ENCODE peak calls at places on chromosome 10, in nine cellular contexts. One of them, this sample, is unnamed.

GRCh38 chr10:88271736-88272135 is 311.4 kb downstream of the RNLS start:
- DNase-seq in esophagus muscularis mucosa: no peak
- DNase-seq in transverse colon: no peak
- DNase-seq in endothelial cell of umbilical vein: no peak
- DNase-seq in psoas muscle: no peak
- DNase-seq in uterus: no peak
- DNase-seq in heart left ventricle: no peak
- DNase-seq in effector memory CD4-positive, alpha-beta T cell: no peak
- DNase-seq in CD4-positive, alpha-beta T cell: no peak
- DNase-seq in this sample: no peak

GRCh38 chr10:73207883-73208282 is 39.2 kb downstream of the DNAJC9 start:
- DNase-seq in esophagus muscularis mucosa: no peak
- DNase-seq in transverse colon: no peak
- DNase-seq in endothelial cell of umbilical vein: no peak
- DNase-seq in psoas muscle: peak; percentile 40
- DNase-seq in uterus: no peak
- DNase-seq in heart left ventricle: no peak
- DNase-seq in effector memory CD4-positive, alpha-beta T cell: no peak
- DNase-seq in CD4-positive, alpha-beta T cell: no peak
- DNase-seq in this sample: no peak

GRCh38 chr10:72104472-72105097 is 16.2 kb upstream of the SPOCK2 start:
- DNase-seq in esophagus muscularis mucosa: no peak
- DNase-seq in transverse colon: no peak
- DNase-seq in endothelial cell of umbilical vein: no peak
- DNase-seq in psoas muscle: no peak
- DNase-seq in uterus: no peak
- DNase-seq in heart left ventricle: no peak
- DNase-seq in effector memory CD4-positive, alpha-beta T cell: no peak
- DNase-seq in CD4-positive, alpha-beta T cell: no peak
- DNase-seq in this sample: no peak

GRCh38 chr10:79399242-79399831 is 46.1 kb downstream of the ZCCHC24 start:
- DNase-seq in esophagus muscularis mucosa: no peak
- DNase-seq in transverse colon: peak; percentile 79
- DNase-seq in endothelial cell of umbilical vein: peak; percentile 71
- DNase-seq in psoas muscle: peak; percentile 88
- DNase-seq in uterus: peak; percentile 94
- DNase-seq in heart left ventricle: peak; percentile 93
- DNase-seq in effector memory CD4-positive, alpha-beta T cell: no peak
- DNase-seq in CD4-positive, alpha-beta T cell: no peak
- DNase-seq in this sample: no peak

GRCh38 chr10:71970331-71970730 is 6.1 kb downstream of the CHST3 start:
- DNase-seq in esophagus muscularis mucosa: no peak
- DNase-seq in transverse colon: no peak
- DNase-seq in endothelial cell of umbilical vein: no peak
- DNase-seq in psoas muscle: peak; percentile 43
- DNase-seq in uterus: no peak
- DNase-seq in heart left ventricle: no peak
- DNase-seq in effector memory CD4-positive, alpha-beta T cell: no peak
- DNase-seq in CD4-positive, alpha-beta T cell: no peak
- DNase-seq in this sample: no peak

GRCh38 chr10:62071846-62072281 is 170.4 kb downstream of the ARID5B start:
- DNase-seq in esophagus muscularis mucosa: no peak
- DNase-seq in transverse colon: no peak
- DNase-seq in endothelial cell of umbilical vein: no peak
- DNase-seq in psoas muscle: no peak
- DNase-seq in uterus: no peak
- DNase-seq in heart left ventricle: no peak
- DNase-seq in effector memory CD4-positive, alpha-beta T cell: no peak
- DNase-seq in CD4-positive, alpha-beta T cell: no peak
- DNase-seq in this sample: no peak

GRCh38 chr10:44627591-44628354 is 242.9 kb upstream of the CXCL12 start:
- DNase-seq in esophagus muscularis mucosa: no peak
- DNase-seq in transverse colon: no peak
- DNase-seq in endothelial cell of umbilical vein: no peak
- DNase-seq in psoas muscle: no peak
- DNase-seq in uterus: no peak
- DNase-seq in heart left ventricle: no peak
- DNase-seq in effector memory CD4-positive, alpha-beta T cell: no peak
- DNase-seq in CD4-positive, alpha-beta T cell: no peak
- DNase-seq in this sample: no peak

GRCh38 chr10:28985137-28985885 is 303.6 kb upstream of the LYZL1 start:
- DNase-seq in esophagus muscularis mucosa: peak; percentile 89
- DNase-seq in transverse colon: no peak
- DNase-seq in endothelial cell of umbilical vein: no peak
- DNase-seq in psoas muscle: no peak
- DNase-seq in uterus: no peak
- DNase-seq in heart left ventricle: no peak
- DNase-seq in effector memory CD4-positive, alpha-beta T cell: no peak
- DNase-seq in CD4-positive, alpha-beta T cell: no peak
- DNase-seq in this sample: no peak

GRCh38 chr10:122164028-122164601 is 107.0 kb upstream of the BTBD16 start:
- DNase-seq in esophagus muscularis mucosa: no peak
- DNase-seq in transverse colon: no peak
- DNase-seq in endothelial cell of umbilical vein: no peak
- DNase-seq in psoas muscle: no peak
- DNase-seq in uterus: no peak
- DNase-seq in heart left ventricle: no peak
- DNase-seq in effector memory CD4-positive, alpha-beta T cell: no peak
- DNase-seq in CD4-positive, alpha-beta T cell: no peak
- DNase-seq in this sample: no peak

GRCh38 chr10:67697646-67698245 is 1.8 kb upstream of the CTNNA3 start:
- DNase-seq in esophagus muscularis mucosa: no peak
- DNase-seq in transverse colon: no peak
- DNase-seq in endothelial cell of umbilical vein: peak; percentile 80
- DNase-seq in psoas muscle: no peak
- DNase-seq in uterus: no peak
- DNase-seq in heart left ventricle: peak; percentile 10
- DNase-seq in effector memory CD4-positive, alpha-beta T cell: peak; percentile 3
- DNase-seq in CD4-positive, alpha-beta T cell: peak; percentile 2
- DNase-seq in this sample: no peak

GRCh38 chr10:122642726-122643605 is 56.7 kb downstream of the C10orf120 start:
- DNase-seq in esophagus muscularis mucosa: no peak
- DNase-seq in transverse colon: no peak
- DNase-seq in endothelial cell of umbilical vein: no peak
- DNase-seq in psoas muscle: no peak
- DNase-seq in uterus: no peak
- DNase-seq in heart left ventricle: no peak
- DNase-seq in effector memory CD4-positive, alpha-beta T cell: no peak
- DNase-seq in CD4-positive, alpha-beta T cell: no peak
- DNase-seq in this sample: no peak

GRCh38 chr10:70271996-70272924 is 11.5 kb downstream of the NPFFR1 start:
- DNase-seq in esophagus muscularis mucosa: no peak
- DNase-seq in transverse colon: no peak
- DNase-seq in endothelial cell of umbilical vein: no peak
- DNase-seq in psoas muscle: no peak
- DNase-seq in uterus: no peak
- DNase-seq in heart left ventricle: peak; percentile 34
- DNase-seq in effector memory CD4-positive, alpha-beta T cell: no peak
- DNase-seq in CD4-positive, alpha-beta T cell: no peak
- DNase-seq in this sample: no peak

GRCh38 chr10:29266641-29267040 is 22.2 kb upstream of the LYZL1 start:
- DNase-seq in esophagus muscularis mucosa: no peak
- DNase-seq in transverse colon: no peak
- DNase-seq in endothelial cell of umbilical vein: no peak
- DNase-seq in psoas muscle: no peak
- DNase-seq in uterus: no peak
- DNase-seq in heart left ventricle: no peak
- DNase-seq in effector memory CD4-positive, alpha-beta T cell: no peak
- DNase-seq in CD4-positive, alpha-beta T cell: no peak
- DNase-seq in this sample: no peak

GRCh38 chr10:69088801-69089501 is 1.0 kb downstream of the SRGN start:
- DNase-seq in esophagus muscularis mucosa: no peak
- DNase-seq in transverse colon: no peak
- DNase-seq in endothelial cell of umbilical vein: peak; percentile 79
- DNase-seq in psoas muscle: no peak
- DNase-seq in uterus: no peak
- DNase-seq in heart left ventricle: no peak
- DNase-seq in effector memory CD4-positive, alpha-beta T cell: peak; percentile 53
- DNase-seq in CD4-positive, alpha-beta T cell: no peak
- DNase-seq in this sample: no peak

GRCh38 chr10:114491933-114492332 is 87.6 kb upstream of the AFAP1L2 start:
- DNase-seq in esophagus muscularis mucosa: no peak
- DNase-seq in transverse colon: no peak
- DNase-seq in endothelial cell of umbilical vein: no peak
- DNase-seq in psoas muscle: no peak
- DNase-seq in uterus: no peak
- DNase-seq in heart left ventricle: peak; percentile 51
- DNase-seq in effector memory CD4-positive, alpha-beta T cell: no peak
- DNase-seq in CD4-positive, alpha-beta T cell: no peak
- DNase-seq in this sample: no peak

GRCh38 chr10:525565-526315 is 163.7 kb downstream of the DIP2C start:
- DNase-seq in esophagus muscularis mucosa: no peak
- DNase-seq in transverse colon: no peak
- DNase-seq in endothelial cell of umbilical vein: no peak
- DNase-seq in psoas muscle: peak; percentile 70
- DNase-seq in uterus: no peak
- DNase-seq in heart left ventricle: no peak
- DNase-seq in effector memory CD4-positive, alpha-beta T cell: no peak
- DNase-seq in CD4-positive, alpha-beta T cell: no peak
- DNase-seq in this sample: no peak

GRCh38 chr10:119281581-119282071 is 74.3 kb downstream of the GRK5 start:
- DNase-seq in esophagus muscularis mucosa: no peak
- DNase-seq in transverse colon: peak; percentile 50
- DNase-seq in endothelial cell of umbilical vein: no peak
- DNase-seq in psoas muscle: peak; percentile 81
- DNase-seq in uterus: peak; percentile 48
- DNase-seq in heart left ventricle: peak; percentile 87
- DNase-seq in effector memory CD4-positive, alpha-beta T cell: no peak
- DNase-seq in CD4-positive, alpha-beta T cell: no peak
- DNase-seq in this sample: no peak

GRCh38 chr10:77524300-77524711 is 113.3 kb downstream of the KCNMA1 start:
- DNase-seq in esophagus muscularis mucosa: no peak
- DNase-seq in transverse colon: no peak
- DNase-seq in endothelial cell of umbilical vein: no peak
- DNase-seq in psoas muscle: no peak
- DNase-seq in uterus: no peak
- DNase-seq in heart left ventricle: no peak
- DNase-seq in effector memory CD4-positive, alpha-beta T cell: no peak
- DNase-seq in CD4-positive, alpha-beta T cell: no peak
- DNase-seq in this sample: no peak

GRCh38 chr10:73827346-73828089 is 16.1 kb upstream of the NDST2 start:
- DNase-seq in esophagus muscularis mucosa: no peak
- DNase-seq in transverse colon: no peak
- DNase-seq in endothelial cell of umbilical vein: no peak
- DNase-seq in psoas muscle: no peak
- DNase-seq in uterus: no peak
- DNase-seq in heart left ventricle: no peak
- DNase-seq in effector memory CD4-positive, alpha-beta T cell: no peak
- DNase-seq in CD4-positive, alpha-beta T cell: no peak
- DNase-seq in this sample: no peak

GRCh38 chr10:46515402-46516192 is 40.9 kb downstream of the GPRIN2 start:
- DNase-seq in esophagus muscularis mucosa: no peak
- DNase-seq in transverse colon: peak; percentile 7
- DNase-seq in endothelial cell of umbilical vein: no peak
- DNase-seq in psoas muscle: no peak
- DNase-seq in uterus: no peak
- DNase-seq in heart left ventricle: no peak
- DNase-seq in effector memory CD4-positive, alpha-beta T cell: no peak
- DNase-seq in CD4-positive, alpha-beta T cell: no peak
- DNase-seq in this sample: no peak

DNA sequence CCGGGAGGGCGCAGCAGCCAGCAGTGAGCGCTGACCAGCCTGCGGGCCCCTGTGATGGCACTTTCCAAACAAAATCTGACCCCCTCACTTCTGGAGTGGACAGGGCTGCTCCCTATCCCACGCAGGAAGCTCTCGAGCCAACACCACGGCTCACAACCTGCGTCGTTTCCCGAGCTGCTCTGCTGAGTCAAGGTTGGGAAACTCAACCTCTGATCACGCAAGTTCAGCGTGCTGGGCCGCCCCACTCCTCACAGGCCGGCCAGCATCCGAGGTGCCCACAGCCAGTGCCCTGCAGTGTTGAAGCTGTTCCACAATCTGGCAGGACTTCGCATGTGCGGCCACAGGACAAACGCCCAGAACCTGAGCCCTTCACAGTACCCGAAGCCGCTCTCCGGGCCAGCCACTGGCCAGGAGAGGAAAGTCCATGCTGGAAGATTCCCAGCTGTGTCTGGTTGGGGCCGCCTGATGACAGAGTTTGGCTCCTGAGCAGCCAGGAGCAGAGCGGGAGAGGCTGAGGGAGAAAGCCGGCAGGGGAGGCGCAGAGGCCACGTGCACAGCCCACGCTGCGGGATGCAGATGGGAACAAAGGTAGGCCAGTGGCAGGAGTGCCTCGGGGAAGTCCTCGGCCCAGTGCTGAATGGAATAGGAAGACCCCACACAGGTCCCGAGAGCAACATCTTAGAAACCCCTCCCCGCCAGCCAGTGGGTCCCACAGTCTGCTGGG is 263.3 kb upstream of the TCERG1L start:
- DNase-seq in esophagus muscularis mucosa: no peak
- DNase-seq in transverse colon: no peak
- DNase-seq in endothelial cell of umbilical vein: no peak
- DNase-seq in psoas muscle: peak; percentile 43
- DNase-seq in uterus: no peak
- DNase-seq in heart left ventricle: no peak
- DNase-seq in effector memory CD4-positive, alpha-beta T cell: no peak
- DNase-seq in CD4-positive, alpha-beta T cell: no peak
- DNase-seq in this sample: no peak
- H3K9me3 ChIP-seq in esophagus muscularis mucosa: no peaks in the 10 kb centered on the region
- H3K9me3 ChIP-seq in transverse colon: no peaks in the 10 kb centered on the region
- H3K9me3 ChIP-seq in endothelial cell of umbilical vein: peaks cover 2% of the 10 kb centered on the region
- H3K9me3 ChIP-seq in psoas muscle: no peaks in the 10 kb centered on the region
- H3K9me3 ChIP-seq in uterus: no peaks in the 10 kb centered on the region
- H3K9me3 ChIP-seq in heart left ventricle: no peaks in the 10 kb centered on the region
- H3K9me3 ChIP-seq in effector memory CD4-positive, alpha-beta T cell: no peaks in the 10 kb centered on the region
- H3K9me3 ChIP-seq in CD4-positive, alpha-beta T cell: no peaks in the 10 kb centered on the region
- H3K9me3 ChIP-seq in this sample: no peaks in the 10 kb centered on the region

GRCh38 chr10:107618461-107619093 is 454.1 kb upstream of the SORCS1 start:
- DNase-seq in esophagus muscularis mucosa: no peak
- DNase-seq in transverse colon: no peak
- DNase-seq in endothelial cell of umbilical vein: no peak
- DNase-seq in psoas muscle: no peak
- DNase-seq in uterus: no peak
- DNase-seq in heart left ventricle: no peak
- DNase-seq in effector memory CD4-positive, alpha-beta T cell: no peak
- DNase-seq in CD4-positive, alpha-beta T cell: no peak
- DNase-seq in this sample: no peak
- H3K9me3 ChIP-seq in esophagus muscularis mucosa: no peaks in the 10 kb centered on the region
- H3K9me3 ChIP-seq in transverse colon: no peaks in the 10 kb centered on the region
- H3K9me3 ChIP-seq in endothelial cell of umbilical vein: no peaks in the 10 kb centered on the region
- H3K9me3 ChIP-seq in psoas muscle: no peaks in the 10 kb centered on the region
- H3K9me3 ChIP-seq in uterus: no peaks in the 10 kb centered on the region
- H3K9me3 ChIP-seq in heart left ventricle: no peaks in the 10 kb centered on the region
- H3K9me3 ChIP-seq in effector memory CD4-positive, alpha-beta T cell: no peaks in the 10 kb centered on the region
- H3K9me3 ChIP-seq in CD4-positive, alpha-beta T cell: no peaks in the 10 kb centered on the region
- H3K9me3 ChIP-seq in this sample: no peaks in the 10 kb centered on the region

GRCh38 chr10:38159007-38159406 is 64.9 kb downstream of the ZNF37A start:
- DNase-seq in esophagus muscularis mucosa: no peak
- DNase-seq in transverse colon: no peak
- DNase-seq in endothelial cell of umbilical vein: no peak
- DNase-seq in psoas muscle: no peak
- DNase-seq in uterus: no peak
- DNase-seq in heart left ventricle: no peak
- DNase-seq in effector memory CD4-positive, alpha-beta T cell: no peak
- DNase-seq in CD4-positive, alpha-beta T cell: no peak
- DNase-seq in this sample: no peak
- H3K9me3 ChIP-seq in esophagus muscularis mucosa: no peaks in the 10 kb centered on the region
- H3K9me3 ChIP-seq in transverse colon: peaks cover 12% of the 10 kb centered on the region
- H3K9me3 ChIP-seq in endothelial cell of umbilical vein: peaks cover 2% of the 10 kb centered on the region
- H3K9me3 ChIP-seq in psoas muscle: peaks cover 9% of the 10 kb centered on the region
- H3K9me3 ChIP-seq in uterus: no peaks in the 10 kb centered on the region
- H3K9me3 ChIP-seq in heart left ventricle: peaks cover 26% of the 10 kb centered on the region
- H3K9me3 ChIP-seq in effector memory CD4-positive, alpha-beta T cell: no peaks in the 10 kb centered on the region
- H3K9me3 ChIP-seq in CD4-positive, alpha-beta T cell: peaks cover 6% of the 10 kb centered on the region
- H3K9me3 ChIP-seq in this sample: no peaks in the 10 kb centered on the region

GRCh38 chr10:37789590-37789989 is 67.8 kb downstream of the ZNF248 start:
- DNase-seq in esophagus muscularis mucosa: no peak
- DNase-seq in transverse colon: no peak
- DNase-seq in endothelial cell of umbilical vein: no peak
- DNase-seq in psoas muscle: no peak
- DNase-seq in uterus: no peak
- DNase-seq in heart left ventricle: no peak
- DNase-seq in effector memory CD4-positive, alpha-beta T cell: no peak
- DNase-seq in CD4-positive, alpha-beta T cell: no peak
- DNase-seq in this sample: no peak
- H3K9me3 ChIP-seq in esophagus muscularis mucosa: no peaks in the 10 kb centered on the region
- H3K9me3 ChIP-seq in transverse colon: peaks cover 15% of the 10 kb centered on the region
- H3K9me3 ChIP-seq in endothelial cell of umbilical vein: peaks cover 3% of the 10 kb centered on the region
- H3K9me3 ChIP-seq in psoas muscle: peaks cover 25% of the 10 kb centered on the region
- H3K9me3 ChIP-seq in uterus: no peaks in the 10 kb centered on the region
- H3K9me3 ChIP-seq in heart left ventricle: peaks cover 22% of the 10 kb centered on the region
- H3K9me3 ChIP-seq in effector memory CD4-positive, alpha-beta T cell: peaks cover 1% of the 10 kb centered on the region
- H3K9me3 ChIP-seq in CD4-positive, alpha-beta T cell: peaks cover 23% of the 10 kb centered on the region
- H3K9me3 ChIP-seq in this sample: no peaks in the 10 kb centered on the region